ENCODE peak calls at places on chromosomes 16 and 17, in seven cellular contexts. One of them, this sample, is unnamed.

GRCh38 chr17:61660726-61661125 is 69.7 kb upstream of the NACA2 start:
- DNase-seq in GM12864: no peak
- DNase-seq in CD8-positive, alpha-beta T cell: no peak
- DNase-seq in fibroblast of lung: no peak
- DNase-seq in BJ: no peak
- DNase-seq in left ventricle myocardium inferior: no peak
- DNase-seq in fibroblast of mammary gland: no peak
- DNase-seq in this sample: no peak

GRCh38 chr16:17470871-17471744 is at the start of gene XYLT1:
- DNase-seq in GM12864: no peak
- DNase-seq in fibroblast of mammary gland: peak
- DNase-seq in left ventricle myocardium inferior: peak
- DNase-seq in BJ: peak
- DNase-seq in fibroblast of lung: peak
- DNase-seq in CD8-positive, alpha-beta T cell: no peak
- DNase-seq in this sample: peak

GRCh38 chr16:83004868-83005652 is 378.3 kb downstream of the CDH13 start:
- DNase-seq in fibroblast of lung: no peak
- DNase-seq in GM12864: no peak
- DNase-seq in fibroblast of mammary gland: no peak
- DNase-seq in left ventricle myocardium inferior: no peak
- DNase-seq in CD8-positive, alpha-beta T cell: no peak
- DNase-seq in BJ: no peak
- DNase-seq in this sample: peak

GRCh38 chr16:69930117-69930776 is 20.9 kb upstream of the CLEC18A start:
- DNase-seq in fibroblast of mammary gland: peak
- DNase-seq in fibroblast of lung: peak
- DNase-seq in BJ: no peak
- DNase-seq in GM12864: no peak
- DNase-seq in left ventricle myocardium inferior: peak
- DNase-seq in CD8-positive, alpha-beta T cell: peak
- DNase-seq in this sample: peak

GRCh38 chr16:55120408-55120807 is 189.7 kb downstream of the IRX5 start:
- DNase-seq in GM12864: no peak
- DNase-seq in fibroblast of lung: no peak
- DNase-seq in left ventricle myocardium inferior: no peak
- DNase-seq in fibroblast of mammary gland: no peak
- DNase-seq in BJ: no peak
- DNase-seq in CD8-positive, alpha-beta T cell: no peak
- DNase-seq in this sample: no peak

GRCh38 chr16:24853169-24853824 is 7.5 kb downstream of the SLC5A11 start:
- DNase-seq in CD8-positive, alpha-beta T cell: no peak
- DNase-seq in left ventricle myocardium inferior: no peak
- DNase-seq in fibroblast of mammary gland: peak
- DNase-seq in GM12864: no peak
- DNase-seq in fibroblast of lung: peak
- DNase-seq in BJ: no peak
- DNase-seq in this sample: peak

GRCh38 chr16:46632778-46633733 is 11.9 kb upstream of the SHCBP1 start:
- DNase-seq in left ventricle myocardium inferior: no peak
- DNase-seq in BJ: no peak
- DNase-seq in fibroblast of mammary gland: no peak
- DNase-seq in CD8-positive, alpha-beta T cell: no peak
- DNase-seq in GM12864: no peak
- DNase-seq in fibroblast of lung: no peak
- DNase-seq in this sample: no peak

GRCh38 chr16:48607056-48607825 is 2.7 kb downstream of the N4BP1 start:
- DNase-seq in GM12864: no peak
- DNase-seq in fibroblast of lung: peak
- DNase-seq in BJ: no peak
- DNase-seq in fibroblast of mammary gland: peak
- DNase-seq in CD8-positive, alpha-beta T cell: no peak
- DNase-seq in left ventricle myocardium inferior: no peak
- DNase-seq in this sample: peak

GRCh38 chr16:89448656-89449055 is 41.7 kb downstream of the ANKRD11 start:
- DNase-seq in fibroblast of mammary gland: no peak
- DNase-seq in fibroblast of lung: no peak
- DNase-seq in GM12864: no peak
- DNase-seq in BJ: no peak
- DNase-seq in CD8-positive, alpha-beta T cell: no peak
- DNase-seq in left ventricle myocardium inferior: peak
- DNase-seq in this sample: no peak

GRCh38 chr17:63120406-63120805 is 154.4 kb downstream of the TANC2 start:
- DNase-seq in BJ: no peak
- DNase-seq in fibroblast of lung: peak
- DNase-seq in CD8-positive, alpha-beta T cell: no peak
- DNase-seq in GM12864: no peak
- DNase-seq in left ventricle myocardium inferior: no peak
- DNase-seq in fibroblast of mammary gland: peak
- DNase-seq in this sample: peak

GRCh38 chr16:71840052-71840451 is 5.7 kb upstream of the ATXN1L start:
- DNase-seq in CD8-positive, alpha-beta T cell: no peak
- DNase-seq in left ventricle myocardium inferior: no peak
- DNase-seq in BJ: peak
- DNase-seq in fibroblast of lung: peak
- DNase-seq in fibroblast of mammary gland: peak
- DNase-seq in GM12864: no peak
- DNase-seq in this sample: no peak

GRCh38 chr17:4678448-4679026 is 25.4 kb downstream of the PELP1 start:
- DNase-seq in left ventricle myocardium inferior: no peak
- DNase-seq in CD8-positive, alpha-beta T cell: no peak
- DNase-seq in fibroblast of mammary gland: peak
- DNase-seq in fibroblast of lung: peak
- DNase-seq in GM12864: no peak
- DNase-seq in BJ: peak
- DNase-seq in this sample: peak

GRCh38 chr16:55418586-55418985 is 60.4 kb upstream of the MMP2 start:
- DNase-seq in CD8-positive, alpha-beta T cell: no peak
- DNase-seq in GM12864: no peak
- DNase-seq in left ventricle myocardium inferior: no peak
- DNase-seq in BJ: no peak
- DNase-seq in fibroblast of mammary gland: no peak
- DNase-seq in fibroblast of lung: peak
- DNase-seq in this sample: peak

GRCh38 chr17:31269178-31269577 is 27.9 kb downstream of the OMG start:
- DNase-seq in BJ: no peak
- DNase-seq in fibroblast of lung: no peak
- DNase-seq in fibroblast of mammary gland: no peak
- DNase-seq in CD8-positive, alpha-beta T cell: no peak
- DNase-seq in left ventricle myocardium inferior: no peak
- DNase-seq in GM12864: no peak
- DNase-seq in this sample: peak

GRCh38 chr17:20225162-20226115 is 216.3 kb downstream of the SPECC1 start:
- DNase-seq in CD8-positive, alpha-beta T cell: no peak
- DNase-seq in fibroblast of lung: peak
- DNase-seq in BJ: no peak
- DNase-seq in left ventricle myocardium inferior: no peak
- DNase-seq in GM12864: no peak
- DNase-seq in fibroblast of mammary gland: peak
- DNase-seq in this sample: no peak

GRCh38 chr17:29251969-29252866 is 5.6 kb downstream of the CRYBA1 start:
- DNase-seq in CD8-positive, alpha-beta T cell: no peak
- DNase-seq in BJ: no peak
- DNase-seq in fibroblast of mammary gland: peak
- DNase-seq in GM12864: no peak
- DNase-seq in left ventricle myocardium inferior: no peak
- DNase-seq in fibroblast of lung: peak
- DNase-seq in this sample: no peak

GRCh38 chr16:87996962-87997880 is 46.0 kb downstream of the BANP start:
- DNase-seq in CD8-positive, alpha-beta T cell: no peak
- DNase-seq in fibroblast of lung: no peak
- DNase-seq in BJ: no peak
- DNase-seq in fibroblast of mammary gland: no peak
- DNase-seq in left ventricle myocardium inferior: no peak
- DNase-seq in GM12864: no peak
- DNase-seq in this sample: no peak

GRCh38 chr17:30600830-30601494 is 123.8 kb downstream of the GOSR1 start:
- DNase-seq in fibroblast of mammary gland: peak
- DNase-seq in CD8-positive, alpha-beta T cell: peak
- DNase-seq in BJ: no peak
- DNase-seq in fibroblast of lung: peak
- DNase-seq in GM12864: no peak
- DNase-seq in left ventricle myocardium inferior: no peak
- DNase-seq in this sample: peak

GRCh38 chr17:50948711-50949110 is 82.6 kb upstream of the TOB1 start:
- DNase-seq in left ventricle myocardium inferior: no peak
- DNase-seq in fibroblast of mammary gland: no peak
- DNase-seq in GM12864: no peak
- DNase-seq in fibroblast of lung: no peak
- DNase-seq in CD8-positive, alpha-beta T cell: no peak
- DNase-seq in BJ: no peak
- DNase-seq in this sample: no peak
- TF ChIP-seq CTCF in left ventricle myocardium inferior: no peak
- TF ChIP-seq CTCF in fibroblast of mammary gland: no peak
- TF ChIP-seq CTCF in GM12864: no peak
- TF ChIP-seq CTCF in fibroblast of lung: no peak
- TF ChIP-seq CTCF in CD8-positive, alpha-beta T cell: no peak
- TF ChIP-seq CTCF in BJ: no peak
- TF ChIP-seq CTCF in this sample: no peak

GRCh38 chr16:10879681-10880589 is 2.9 kb downstream of the CIITA start:
- DNase-seq in CD8-positive, alpha-beta T cell: no peak
- DNase-seq in GM12864: no peak
- DNase-seq in BJ: no peak
- DNase-seq in fibroblast of mammary gland: no peak
- DNase-seq in left ventricle myocardium inferior: no peak
- DNase-seq in fibroblast of lung: no peak
- DNase-seq in this sample: no peak

GRCh38 chr16:10880609-10881452 is 3.8 kb downstream of the CIITA start:
- DNase-seq in fibroblast of mammary gland: no peak
- DNase-seq in BJ: no peak
- DNase-seq in GM12864: no peak
- DNase-seq in fibroblast of lung: no peak
- DNase-seq in left ventricle myocardium inferior: no peak
- DNase-seq in CD8-positive, alpha-beta T cell: no peak
- DNase-seq in this sample: no peak

GRCh38 chr16:10877472-10877946 is 507 bp downstream of the CIITA start:
- DNase-seq in BJ: no peak
- DNase-seq in CD8-positive, alpha-beta T cell: no peak
- DNase-seq in fibroblast of mammary gland: no peak
- DNase-seq in left ventricle myocardium inferior: no peak
- DNase-seq in GM12864: no peak
- DNase-seq in fibroblast of lung: no peak
- DNase-seq in this sample: no peak

GRCh38 chr16:10878328-10878643 is 1.3 kb downstream of the CIITA start:
- DNase-seq in fibroblast of lung: no peak
- DNase-seq in fibroblast of mammary gland: no peak
- DNase-seq in BJ: no peak
- DNase-seq in GM12864: no peak
- DNase-seq in left ventricle myocardium inferior: no peak
- DNase-seq in CD8-positive, alpha-beta T cell: no peak
- DNase-seq in this sample: peak

GRCh38 chr16:10878644-10879498 is 1.9 kb downstream of the CIITA start:
- DNase-seq in fibroblast of lung: peak
- DNase-seq in CD8-positive, alpha-beta T cell: no peak
- DNase-seq in GM12864: no peak
- DNase-seq in fibroblast of mammary gland: no peak
- DNase-seq in BJ: no peak
- DNase-seq in left ventricle myocardium inferior: peak
- DNase-seq in this sample: no peak
- H3K4me3 ChIP-seq in fibroblast of lung: peak
- H3K4me3 ChIP-seq in CD8-positive, alpha-beta T cell: peak
- H3K4me3 ChIP-seq in GM12864: peak
- H3K4me3 ChIP-seq in fibroblast of mammary gland: peak
- H3K4me3 ChIP-seq in BJ: peak
- H3K4me3 ChIP-seq in left ventricle myocardium inferior: peak
- H3K4me3 ChIP-seq in this sample: peak

GRCh38 chr17:78118801-78119241 is 9.7 kb downstream of the TMC6 start:
- DNase-seq in CD8-positive, alpha-beta T cell: no peak
- DNase-seq in fibroblast of mammary gland: no peak
- DNase-seq in fibroblast of lung: no peak
- DNase-seq in left ventricle myocardium inferior: no peak
- DNase-seq in GM12864: no peak
- DNase-seq in BJ: no peak
- DNase-seq in this sample: no peak

GRCh38 chr17:78113804-78114785 is 14.5 kb downstream of the TMC6 start:
- DNase-seq in BJ: no peak
- DNase-seq in GM12864: peak
- DNase-seq in CD8-positive, alpha-beta T cell: no peak
- DNase-seq in left ventricle myocardium inferior: no peak
- DNase-seq in fibroblast of lung: no peak
- DNase-seq in fibroblast of mammary gland: peak
- DNase-seq in this sample: no peak

GRCh38 chr17:78114831-78115723 is 13.5 kb downstream of the TMC6 start:
- DNase-seq in BJ: no peak
- DNase-seq in fibroblast of mammary gland: no peak
- DNase-seq in CD8-positive, alpha-beta T cell: no peak
- DNase-seq in GM12864: no peak
- DNase-seq in left ventricle myocardium inferior: peak
- DNase-seq in fibroblast of lung: no peak
- DNase-seq in this sample: no peak

GRCh38 chr17:78116411-78116810 is 12.1 kb downstream of the TMC6 start:
- DNase-seq in left ventricle myocardium inferior: no peak
- DNase-seq in GM12864: no peak
- DNase-seq in fibroblast of lung: no peak
- DNase-seq in fibroblast of mammary gland: no peak
- DNase-seq in CD8-positive, alpha-beta T cell: no peak
- DNase-seq in BJ: no peak
- DNase-seq in this sample: no peak

GRCh38 chr17:78117027-78117981 is 11.3 kb downstream of the TMC6 start:
- DNase-seq in BJ: no peak
- DNase-seq in GM12864: no peak
- DNase-seq in CD8-positive, alpha-beta T cell: no peak
- DNase-seq in fibroblast of mammary gland: no peak
- DNase-seq in left ventricle myocardium inferior: no peak
- DNase-seq in fibroblast of lung: peak
- DNase-seq in this sample: peak
- TF ChIP-seq CTCF in BJ: no peak
- TF ChIP-seq CTCF in GM12864: peak
- TF ChIP-seq CTCF in CD8-positive, alpha-beta T cell: no peak
- TF ChIP-seq CTCF in fibroblast of mammary gland: no peak
- TF ChIP-seq CTCF in left ventricle myocardium inferior: peak
- TF ChIP-seq CTCF in fibroblast of lung: no peak
- TF ChIP-seq CTCF in this sample: peak

DNA sequence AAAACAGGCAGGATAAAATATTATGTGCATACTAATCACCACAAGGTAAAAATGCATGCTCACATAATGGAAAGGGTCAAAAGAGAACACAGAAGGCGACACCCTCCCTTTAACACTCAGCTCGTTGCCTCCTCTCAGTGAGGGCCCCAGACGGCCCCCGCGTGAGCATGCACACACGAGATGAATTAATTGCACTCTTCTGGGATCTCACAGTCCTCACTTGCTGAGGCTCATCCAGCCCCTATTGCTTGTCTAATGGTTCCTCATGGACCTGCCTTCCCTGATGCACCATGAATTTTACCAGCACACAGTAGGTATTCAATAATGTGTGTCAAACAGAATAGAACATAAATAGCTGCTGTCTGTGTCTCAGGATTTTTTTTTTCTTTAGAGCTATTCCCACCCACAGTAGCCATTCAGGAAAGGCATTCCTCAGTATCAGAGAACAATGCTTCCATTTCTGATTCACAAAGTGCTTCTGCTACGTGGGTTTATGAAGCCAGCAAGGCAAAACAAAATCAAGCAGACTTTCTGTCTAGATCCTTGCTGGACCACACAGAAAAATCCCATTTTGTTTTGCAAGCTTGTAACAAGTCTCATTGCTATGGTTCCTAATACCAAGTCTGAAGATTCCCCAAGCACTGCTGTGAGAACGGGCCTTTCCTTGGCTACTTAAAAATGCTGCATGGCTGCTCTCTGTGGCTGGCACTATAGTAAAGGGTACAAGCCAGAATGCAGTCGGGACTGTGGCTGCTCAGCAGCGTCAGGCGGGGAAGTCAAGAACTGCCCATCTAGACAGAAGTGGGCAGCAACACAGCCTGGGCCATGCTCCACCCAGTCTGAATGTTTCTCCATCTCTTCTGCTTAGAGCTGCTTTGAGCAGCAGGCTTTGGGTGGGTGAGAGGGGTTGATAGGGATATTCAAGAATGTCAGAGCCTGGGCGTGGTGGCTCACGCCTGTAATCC is 43.5 kb downstream of the TOM1L2 start:
- DNase-seq in CD8-positive, alpha-beta T cell: no peak
- DNase-seq in BJ: no peak
- DNase-seq in left ventricle myocardium inferior: no peak
- DNase-seq in GM12864: no peak
- DNase-seq in fibroblast of lung: peak
- DNase-seq in fibroblast of mammary gland: no peak
- DNase-seq in this sample: no peak
- H3K4me3 ChIP-seq in CD8-positive, alpha-beta T cell: no peak
- H3K4me3 ChIP-seq in BJ: no peak
- H3K4me3 ChIP-seq in left ventricle myocardium inferior: no peak
- H3K4me3 ChIP-seq in GM12864: no peak
- H3K4me3 ChIP-seq in fibroblast of lung: no peak
- H3K4me3 ChIP-seq in fibroblast of mammary gland: no peak
- H3K4me3 ChIP-seq in this sample: no peak

This sample was measured in epithelial cell of esophagus.